ENCODE peak calls at places on chromosomes 13 and 19, in nine cellular contexts. One of them, this sample, is unnamed.

GRCh38 chr13:24097064-24097463 is 63.5 kb upstream of the SPATA13 start:
- DNase-seq in fibroblast of the aortic adventitia: peak; percentile 55
- DNase-seq in left kidney: no peak
- DNase-seq in astrocyte of the spinal cord: peak; percentile 41
- DNase-seq in AG09309: peak; percentile 38
- DNase-seq in progenitor cell of endocrine pancreas: no peak
- DNase-seq in NCI-H748 treated with DMSO at 0.1 percent for 48 hours: no peak
- DNase-seq in AG04450: peak; percentile 16
- DNase-seq in activated CD4-positive, alpha-beta T cell treated with anti-CD3 and anti-CD28 coated beads for 48 hours: peak; percentile 74
- DNase-seq in this sample: no peak

GRCh38 chr19:49336482-49337266 is 1.5 kb downstream of the CD37 start:
- DNase-seq in fibroblast of the aortic adventitia: no peak
- DNase-seq in left kidney: no peak
- DNase-seq in astrocyte of the spinal cord: no peak
- DNase-seq in AG09309: no peak
- DNase-seq in progenitor cell of endocrine pancreas: no peak
- DNase-seq in NCI-H748 treated with DMSO at 0.1 percent for 48 hours: no peak
- DNase-seq in AG04450: no peak
- DNase-seq in activated CD4-positive, alpha-beta T cell treated with anti-CD3 and anti-CD28 coated beads for 48 hours: no peak
- DNase-seq in this sample: no peak

GRCh38 chr13:37956536-37956935 is 87.0 kb upstream of the TRPC4 start:
- DNase-seq in fibroblast of the aortic adventitia: no peak
- DNase-seq in left kidney: no peak
- DNase-seq in astrocyte of the spinal cord: no peak
- DNase-seq in AG09309: no peak
- DNase-seq in progenitor cell of endocrine pancreas: no peak
- DNase-seq in NCI-H748 treated with DMSO at 0.1 percent for 48 hours: no peak
- DNase-seq in AG04450: no peak
- DNase-seq in activated CD4-positive, alpha-beta T cell treated with anti-CD3 and anti-CD28 coated beads for 48 hours: no peak
- DNase-seq in this sample: no peak

GRCh38 chr13:81697826-81698225 is 1356.9 kb upstream of the SPRY2 start:
- DNase-seq in fibroblast of the aortic adventitia: no peak
- DNase-seq in left kidney: no peak
- DNase-seq in astrocyte of the spinal cord: no peak
- DNase-seq in AG09309: no peak
- DNase-seq in progenitor cell of endocrine pancreas: no peak
- DNase-seq in NCI-H748 treated with DMSO at 0.1 percent for 48 hours: no peak
- DNase-seq in AG04450: no peak
- DNase-seq in activated CD4-positive, alpha-beta T cell treated with anti-CD3 and anti-CD28 coated beads for 48 hours: no peak
- DNase-seq in this sample: no peak

GRCh38 chr19:3433805-3434540 is 46.4 kb downstream of the SMIM24 start:
- DNase-seq in fibroblast of the aortic adventitia: no peak
- DNase-seq in left kidney: no peak
- DNase-seq in astrocyte of the spinal cord: no peak
- DNase-seq in AG09309: no peak
- DNase-seq in progenitor cell of endocrine pancreas: no peak
- DNase-seq in NCI-H748 treated with DMSO at 0.1 percent for 48 hours: no peak
- DNase-seq in AG04450: no peak
- DNase-seq in activated CD4-positive, alpha-beta T cell treated with anti-CD3 and anti-CD28 coated beads for 48 hours: no peak
- DNase-seq in this sample: no peak

GRCh38 chr19:5827891-5828660 is 11.4 kb downstream of the FUT6 start:
- DNase-seq in fibroblast of the aortic adventitia: peak; percentile 85
- DNase-seq in left kidney: peak; percentile 97
- DNase-seq in astrocyte of the spinal cord: peak; percentile 93
- DNase-seq in AG09309: peak; percentile 45
- DNase-seq in progenitor cell of endocrine pancreas: peak; percentile 95
- DNase-seq in NCI-H748 treated with DMSO at 0.1 percent for 48 hours: peak; percentile 84
- DNase-seq in AG04450: peak; percentile 73
- DNase-seq in activated CD4-positive, alpha-beta T cell treated with anti-CD3 and anti-CD28 coated beads for 48 hours: peak; percentile 97
- DNase-seq in this sample: peak; percentile 95

GRCh38 chr13:24995225-24995804 is 100.6 kb upstream of the PABPC3 start:
- DNase-seq in fibroblast of the aortic adventitia: peak; percentile 91
- DNase-seq in left kidney: peak; percentile 89
- DNase-seq in astrocyte of the spinal cord: peak; percentile 86
- DNase-seq in AG09309: peak; percentile 56
- DNase-seq in progenitor cell of endocrine pancreas: peak; percentile 41
- DNase-seq in NCI-H748 treated with DMSO at 0.1 percent for 48 hours: peak; percentile 97
- DNase-seq in AG04450: peak; percentile 66
- DNase-seq in activated CD4-positive, alpha-beta T cell treated with anti-CD3 and anti-CD28 coated beads for 48 hours: peak; percentile 66
- DNase-seq in this sample: peak; percentile 52

GRCh38 chr13:71316964-71317363 is 550.0 kb downstream of the DACH1 start:
- DNase-seq in fibroblast of the aortic adventitia: no peak
- DNase-seq in left kidney: no peak
- DNase-seq in astrocyte of the spinal cord: no peak
- DNase-seq in AG09309: no peak
- DNase-seq in progenitor cell of endocrine pancreas: no peak
- DNase-seq in NCI-H748 treated with DMSO at 0.1 percent for 48 hours: peak; percentile 91
- DNase-seq in AG04450: no peak
- DNase-seq in activated CD4-positive, alpha-beta T cell treated with anti-CD3 and anti-CD28 coated beads for 48 hours: no peak
- DNase-seq in this sample: no peak

GRCh38 chr19:48806518-48806817 is 4.4 kb downstream of the BCAT2 start:
- DNase-seq in fibroblast of the aortic adventitia: no peak
- DNase-seq in left kidney: no peak
- DNase-seq in astrocyte of the spinal cord: peak; percentile 37
- DNase-seq in AG09309: no peak
- DNase-seq in progenitor cell of endocrine pancreas: no peak
- DNase-seq in NCI-H748 treated with DMSO at 0.1 percent for 48 hours: no peak
- DNase-seq in AG04450: no peak
- DNase-seq in activated CD4-positive, alpha-beta T cell treated with anti-CD3 and anti-CD28 coated beads for 48 hours: peak; percentile 50
- DNase-seq in this sample: peak; percentile 42

This sample was measured in stomach.